ENCODE peak calls at places on chromosome 11, in six cellular contexts. E is NCI-H510A, Y is lung, O is NCI-H69, F is cardiac septum, M is fibroblast of the aortic adventitia. N is an unnamed sample.

GRCh38 chr11:419248-420005 is 4.6 kb upstream of the SIGIRR start:
- DNase-seq in M (no peak), O (no peak), Y (no peak), E (no peak), F (no peak), N (no peak)

GRCh38 chr11:69640995-69641581 is at the start of gene CCND1:
- DNase-seq in M (peak; percentile 94), O (peak; percentile 85), E (no peak), Y (peak; percentile 75), F (peak; percentile 84), N (no peak)

GRCh38 chr11:2655834-2656622 is 43.8 kb downstream of the KCNQ1OT1 start:
- DNase-seq in O (peak; percentile 77), E (no peak), F (no peak), Y (no peak), M (peak; percentile 13), N (peak; percentile 77)

GRCh38 chr11:125280646-125281045 is 116.1 kb downstream of the PKNOX2 start:
- DNase-seq in F (no peak), Y (no peak), O (no peak), M (no peak), E (no peak), N (no peak)

GRCh38 chr11:26231252-26231661 is 100.7 kb upstream of the ANO3 start:
- DNase-seq in Y (no peak), F (no peak), M (peak; percentile 97), E (no peak), O (no peak), N (no peak)

GRCh38 chr11:75152651-75153553 is 2.0 kb downstream of the SLCO2B1 start:
- DNase-seq in O (no peak), M (no peak), Y (no peak), E (no peak), F (no peak), N (no peak)

GRCh38 chr11:73342633-73343032 is 33.6 kb upstream of the RELT start:
- DNase-seq in M (no peak), Y (no peak), E (peak; percentile 42), F (no peak), O (peak; percentile 73), N (no peak)

GRCh38 chr11:124745835-124746620 is 6.0 kb downstream of the VSIG2 start:
- DNase-seq in E (peak; percentile 6), Y (no peak), M (no peak), F (no peak), O (peak; percentile 56), N (no peak)

GRCh38 chr11:86787651-86788050 is 12.7 kb upstream of the PRSS23 start:
- DNase-seq in F (no peak), M (no peak), O (no peak), Y (no peak), E (no peak), N (no peak)

GRCh38 chr11:113387605-113388211 is at the start of gene ANKK1:
- DNase-seq in Y (no peak), E (no peak), O (no peak), M (no peak), F (no peak), N (no peak)

GRCh38 chr11:46363031-46363407 is 15.8 kb downstream of the DGKZ start:
- DNase-seq in O (peak; percentile 78), Y (peak; percentile 64), M (peak; percentile 18), E (no peak), F (peak; percentile 89), N (no peak)

GRCh38 chr11:8229299-8230177 is 34.1 kb downstream of the LMO1 start:
- DNase-seq in Y (no peak), E (no peak), F (no peak), O (peak; percentile 97), M (no peak), N (peak; percentile 80)

GRCh38 chr11:95231126-95231880 is at the start of gene SESN3:
- DNase-seq in E (peak; percentile 98), Y (peak; percentile 99), F (peak; percentile 100), M (peak; percentile 100), O (peak; percentile 100), N (peak; percentile 97)

GRCh38 chr11:15276616-15277015 is 161.9 kb downstream of the INSC start:
- DNase-seq in M (peak; percentile 2), Y (no peak), F (no peak), O (peak; percentile 66), E (no peak), N (no peak)

GRCh38 chr11:59273008-59273841 is 60.5 kb upstream of the MPEG1 start:
- DNase-seq in Y (no peak), M (no peak), E (no peak), F (no peak), O (no peak), N (peak; percentile 78)

GRCh38 chr11:38460901-38461300 is 1862.9 kb upstream of the RAG2 start:
- DNase-seq in Y (peak; percentile 63), M (peak; percentile 36), E (no peak), F (no peak), O (peak; percentile 97), N (no peak)

GRCh38 chr11:64562723-64563351 is 28.2 kb upstream of the SLC22A12 start:
- DNase-seq in F (peak; percentile 55), E (no peak), Y (no peak), O (no peak), M (no peak), N (no peak)

GRCh38 chr11:126153999-126154398 is 57.5 kb downstream of the RPUSD4 start:
- DNase-seq in E (peak; percentile 44), Y (no peak), F (no peak), O (peak; percentile 86), M (peak; percentile 46), N (peak; percentile 48)

GRCh38 chr11:65090628-65091027 is 5.4 kb upstream of the VPS51 start:
- DNase-seq in F (no peak), Y (no peak), O (no peak), M (no peak), E (no peak), N (no peak)

GRCh38 chr11:2077061-2077802 is 62.0 kb downstream of the IGF2 start:
- DNase-seq in F (no peak), O (peak; percentile 69), E (no peak), Y (no peak), M (peak; percentile 22), N (no peak)

GRCh38 chr11:16611395-16612233 is 126.8 kb upstream of the C11orf58 start:
- DNase-seq in O (peak; percentile 79), E (no peak), Y (no peak), F (no peak), M (no peak), N (no peak)

GRCh38 chr11:110251837-110252236 is 44.6 kb downstream of the RDX start:
- DNase-seq in M (peak; percentile 76), Y (no peak), F (no peak), O (peak; percentile 87), E (no peak), N (peak; percentile 33)

GRCh38 chr11:9859491-9860305 is 195.8 kb downstream of the SWAP70 start:
- DNase-seq in Y (no peak), F (no peak), M (peak; percentile 43), E (no peak), O (no peak), N (no peak)

GRCh38 chr11:92827132-92827531 is 142.3 kb upstream of the MTNR1B start:
- DNase-seq in F (no peak), Y (no peak), E (no peak), M (no peak), O (peak; percentile 78), N (peak; percentile 71)

GRCh38 chr11:122207505-122207904 is 91.5 kb upstream of the BLID start:
- DNase-seq in M (peak; percentile 96), O (no peak), Y (no peak), E (no peak), F (no peak), N (no peak)

GRCh38 chr11:119590651-119591308 is 138.2 kb downstream of the NECTIN1 start:
- DNase-seq in E (no peak), M (no peak), O (peak; percentile 55), Y (no peak), F (no peak), N (peak; percentile 15)

GRCh38 chr11:69916806-69917387 is 97.7 kb upstream of the FGF3 start:
- DNase-seq in M (no peak), E (no peak), Y (no peak), F (no peak), O (no peak), N (no peak)

GRCh38 chr11:3922056-3922455 is 66.6 kb downstream of the STIM1 start:
- DNase-seq in M (no peak), O (no peak), Y (no peak), E (no peak), F (no peak), N (no peak)

GRCh38 chr11:130865772-130866114 is 50.5 kb downstream of the SNX19 start:
- DNase-seq in E (no peak), Y (no peak), F (no peak), O (no peak), M (no peak), N (no peak)

GRCh38 chr11:126172596-126173038 is 38.8 kb downstream of the RPUSD4 start:
- DNase-seq in E (no peak), O (no peak), M (peak; percentile 46), Y (no peak), F (no peak), N (no peak)

GRCh38 chr11:1226981-1227550 is 4.2 kb downstream of the MUC5B start:
- DNase-seq in O (no peak), E (no peak), Y (no peak), M (no peak), F (peak; percentile 53), N (no peak)

GRCh38 chr11:30724274-30724673 is 138.1 kb upstream of the MPPED2 start:
- DNase-seq in M (no peak), Y (no peak), O (no peak), E (no peak), F (no peak), N (no peak)

GRCh38 chr11:92125316-92125715 is 99.3 kb upstream of the FAT3 start:
- DNase-seq in F (no peak), E (no peak), O (no peak), M (no peak), Y (no peak), N (no peak)

GRCh38 chr11:47797633-47798032 is 30.5 kb upstream of the FNBP4 start:
- DNase-seq in Y (no peak), E (no peak), O (no peak), F (no peak), M (peak; percentile 19), N (no peak)